ENCODE peak calls at places on chromosomes 6 and 20, in ten cellular contexts. K is stomach; J is CD8-positive, alpha-beta T cell; G is left lung; W is brain microvascular endothelial cell; Y is endothelial cell; C is neural progenitor cell; D is mucosa of descending colon; S is natural killer cell; F is fibroblast of lung. N is an unnamed sample.

GRCh38 chr6:38716825-38717224 is 1.7 kb downstream of the DNAH8 start:
- DNase-seq in C (no peak), S (no peak), Y (no peak), F (no peak), G (no peak), K (no peak), D (no peak), J (no peak), W (no peak), N (no peak)

GRCh38 chr6:44801188-44801587 is 413.7 kb downstream of the CDC5L start:
- DNase-seq in G (no peak), S (no peak), F (no peak), D (no peak), K (no peak), J (no peak), C (no peak), Y (no peak), W (no peak), N (no peak)

GRCh38 chr6:100512203-100512862 is 47.6 kb upstream of the SIM1 start:
- DNase-seq in C (no peak), D (no peak), G (no peak), J (no peak), W (peak; percentile 82), Y (no peak), F (peak; percentile 9), K (no peak), S (no peak), N (no peak)

GRCh38 chr6:127198549-127198948 is 68.1 kb upstream of the RNF146 start:
- DNase-seq in J (no peak), D (no peak), S (no peak), C (no peak), W (no peak), K (no peak), G (no peak), Y (no peak), F (peak; percentile 52), N (no peak)

GRCh38 chr6:13006578-13007300 is 290.2 kb downstream of the PHACTR1 start:
- DNase-seq in C (no peak), W (peak; percentile 29), S (no peak), G (no peak), F (no peak), Y (no peak), J (no peak), K (no peak), D (no peak), N (no peak)

GRCh38 chr6:45423111-45423900 is 45.6 kb upstream of the SUPT3H start:
- DNase-seq in S (peak; percentile 23), W (no peak), G (peak; percentile 88), Y (peak; percentile 50), J (peak; percentile 19), C (peak; percentile 65), F (no peak), K (peak; percentile 31), D (no peak), N (peak; percentile 33)

GRCh38 chr6:70312165-70312564 is 9.3 kb upstream of the COL9A1 start:
- DNase-seq in W (peak; percentile 77), D (no peak), C (no peak), K (no peak), S (no peak), G (no peak), F (peak; percentile 51), Y (no peak), J (no peak), N (no peak)

GRCh38 chr20:46145646-46146045 is 27.5 kb downstream of the CD40 start:
- DNase-seq in J (no peak), D (no peak), W (no peak), F (no peak), Y (no peak), C (peak; percentile 31), G (no peak), K (no peak), S (no peak), N (no peak)

GRCh38 chr6:31587791-31588777 is 2.0 kb downstream of the LST1 start:
- DNase-seq in K (no peak), J (no peak), C (no peak), Y (no peak), W (no peak), G (no peak), S (no peak), D (no peak), F (no peak), N (no peak)

GRCh38 chr20:50193851-50194830 is 3.5 kb downstream of the CEBPB start:
- DNase-seq in C (peak; percentile 27), J (no peak), Y (no peak), S (no peak), G (no peak), W (no peak), K (no peak), F (peak; percentile 41), D (no peak), N (no peak)
- TF ChIP-seq CTCF in C (no peak), J (no peak), Y (no peak), S (no peak), G (no peak), W (no peak), K (no peak), F (no peak), D (no peak), N (no peak)

DNA sequence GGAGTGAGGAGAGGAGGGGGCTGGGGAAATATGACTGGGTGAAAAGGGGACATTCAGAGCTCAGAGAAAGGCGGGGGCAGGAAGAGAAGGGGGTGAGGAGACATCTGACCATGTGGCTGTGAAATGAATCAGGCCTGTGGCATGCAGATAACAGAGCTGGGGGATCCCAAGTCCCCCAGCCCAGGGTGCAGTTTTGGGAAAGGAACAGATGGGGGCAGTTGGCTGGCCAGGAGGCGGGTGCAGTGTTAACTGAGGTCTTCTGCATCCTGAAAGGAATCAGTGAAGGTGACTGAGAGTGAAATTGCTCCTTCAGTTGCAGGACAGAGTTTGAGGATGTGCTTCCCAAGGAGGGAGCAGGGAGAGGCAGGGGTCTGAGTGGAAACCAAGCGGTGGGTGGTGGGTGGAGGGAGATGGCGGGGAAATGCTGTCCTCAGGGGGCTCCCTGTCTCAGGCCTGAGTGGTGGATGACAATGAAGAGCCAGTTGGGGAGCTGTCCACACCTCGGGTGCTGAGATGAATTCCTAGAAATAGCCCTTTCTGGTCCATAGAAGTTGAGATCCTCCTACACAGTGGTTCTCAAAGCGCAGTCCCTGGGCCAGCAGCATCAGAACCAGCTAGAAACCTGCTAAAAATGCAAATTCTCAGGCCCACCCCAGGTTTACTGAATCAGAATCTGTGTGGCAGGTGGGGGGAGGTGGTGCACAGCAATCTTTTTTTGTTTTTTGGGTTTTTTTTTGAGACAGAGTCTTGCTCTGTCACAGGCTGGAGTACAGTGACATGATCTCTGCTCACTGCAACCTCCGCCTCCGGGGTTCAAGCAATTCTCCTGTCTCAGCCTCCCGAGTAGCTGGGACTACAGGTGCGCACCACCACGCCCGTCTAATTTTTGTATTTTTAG is 26.0 kb upstream of the CCDC167 start:
- DNase-seq in K (no peak), F (peak; percentile 30), J (no peak), G (no peak), Y (peak; percentile 50), C (peak; percentile 81), S (no peak), D (no peak), W (peak; percentile 34), N (peak; percentile 65)
- TF ChIP-seq CTCF in K (no peak), F (no peak), J (no peak), G (no peak), Y (no peak), C (peak; percentile 23), S (no peak), D (no peak), W (no peak), N (no peak)

GRCh38 chr6:722077-722524 is 29.2 kb upstream of the EXOC2 start:
- DNase-seq in S (peak; percentile 42), J (peak; percentile 71), C (peak; percentile 88), W (peak; percentile 74), Y (peak; percentile 81), D (peak; percentile 92), K (peak; percentile 87), G (peak; percentile 86), F (peak; percentile 93), N (peak; percentile 79)

GRCh38 chr6:727796-728195 is 34.9 kb upstream of the EXOC2 start:
- DNase-seq in S (no peak), K (no peak), W (no peak), C (no peak), F (no peak), J (no peak), G (no peak), D (no peak), Y (no peak), N (no peak)

GRCh38 chr6:722608-723007 is 29.7 kb upstream of the EXOC2 start:
- DNase-seq in J (no peak), Y (no peak), F (peak; percentile 74), S (no peak), W (peak; percentile 24), D (no peak), C (no peak), G (no peak), K (no peak), N (no peak)

GRCh38 chr6:718345-718744 is 25.4 kb upstream of the EXOC2 start:
- DNase-seq in J (no peak), C (no peak), W (no peak), D (no peak), S (no peak), G (no peak), Y (no peak), F (no peak), K (no peak), N (no peak)

DNA sequence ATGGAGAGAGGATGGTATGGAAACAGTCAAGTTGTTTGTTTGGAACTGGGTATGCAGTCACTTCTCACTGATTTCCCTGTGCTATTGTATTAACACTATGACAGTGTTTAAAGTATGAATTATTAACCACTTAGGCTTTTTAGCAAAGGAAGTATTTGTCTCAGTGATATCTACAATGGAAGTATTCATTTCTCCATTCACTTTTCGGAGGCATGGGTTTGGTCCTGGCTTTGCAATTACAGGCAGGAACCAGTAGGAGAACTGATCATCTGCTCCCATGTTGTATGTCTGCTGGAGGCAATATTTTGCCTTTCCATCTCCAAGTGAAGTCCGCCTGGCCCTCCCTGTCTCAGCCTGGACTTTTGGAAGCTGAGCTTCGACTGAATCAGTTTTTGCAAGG is 30.6 kb upstream of the EXOC2 start:
- DNase-seq in S (no peak), W (no peak), Y (no peak), G (no peak), D (no peak), C (no peak), K (no peak), J (no peak), F (no peak), N (no peak)
- TF ChIP-seq CTCF in S (no peak), W (peak; percentile 47), Y (no peak), G (no peak), D (no peak), C (peak; percentile 10), K (no peak), J (no peak), F (peak; percentile 30), N (no peak)

DNA sequence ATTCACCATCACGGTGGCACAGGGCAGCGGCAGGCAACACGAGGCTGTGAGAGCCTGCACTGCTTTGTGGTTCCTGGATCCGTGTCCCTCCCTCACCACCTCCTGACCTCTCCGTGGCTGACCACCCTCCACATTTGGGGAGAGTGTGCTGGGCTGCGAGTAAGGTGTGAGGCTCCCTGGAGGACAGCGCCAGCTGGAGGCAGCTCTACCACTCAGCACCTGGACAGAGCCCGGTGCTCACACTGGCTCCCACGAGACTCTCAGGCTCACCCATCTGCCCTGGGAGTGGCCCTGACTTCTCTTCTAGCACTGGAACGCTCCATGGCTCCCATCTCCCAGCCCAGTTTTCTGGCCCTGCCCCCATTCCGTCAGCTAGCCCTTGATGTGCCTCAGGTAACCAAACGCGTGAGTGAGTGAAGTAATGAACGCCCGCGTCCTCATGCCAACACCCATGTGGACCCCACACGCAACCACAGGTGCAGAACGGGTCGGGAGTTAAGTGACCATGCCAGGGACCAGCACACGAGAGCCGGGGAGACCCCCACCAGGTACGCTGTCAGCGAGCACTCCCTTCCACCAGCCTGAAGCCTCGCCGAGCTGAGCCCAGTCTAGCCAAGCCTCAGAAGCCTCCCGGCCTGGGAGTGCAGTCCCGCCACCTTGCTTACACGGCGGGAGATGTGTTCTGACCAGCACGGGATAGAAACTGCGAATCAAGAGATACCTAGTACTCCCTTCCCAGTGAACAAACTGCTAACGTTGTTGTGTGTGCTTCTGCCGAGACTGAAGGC is 137.2 kb downstream of the WDR27 start:
- DNase-seq in K (no peak), F (no peak), J (no peak), D (no peak), S (no peak), C (no peak), W (no peak), G (no peak), Y (no peak), N (peak; percentile 18)
- TF ChIP-seq CTCF in K (no peak), F (no peak), J (no peak), D (no peak), S (no peak), C (peak; percentile 14), W (peak; percentile 11), G (no peak), Y (no peak), N (no peak)